ENCODE peak calls at places on chromosomes 4 and X, in six cellular contexts. Q, P, J, L, G and Z are unnamed samples.

GRCh38 chr4:78864405-78865024 is 74.7 kb downstream of the PAQR3 start:
- DNase-seq in Q (peak; percentile 58), P (no peak), J (peak; percentile 18), L (no peak), G (peak; percentile 54), Z (peak; percentile 70)

GRCh38 chrX:22349116-22349515 is 76.4 kb downstream of the CBLL2 start:
- DNase-seq in Q (no peak), P (no peak), J (no peak), L (no peak), G (no peak), Z (no peak)

GRCh38 chrX:1400731-1401471 is 9.0 kb upstream of the SLC25A6 start:
- DNase-seq in Q (no peak), P (no peak), J (no peak), L (no peak), G (no peak), Z (peak; percentile 26)

GRCh38 chr4:38751341-38752043 is 31.3 kb downstream of the TLR10 start:
- DNase-seq in Q (no peak), P (no peak), J (no peak), L (no peak), G (no peak), Z (no peak)

GRCh38 chr4:4216668-4217067 is 10.1 kb downstream of the OTOP1 start:
- DNase-seq in Q (peak; percentile 87), P (no peak), J (no peak), L (peak; percentile 77), G (no peak), Z (no peak)

GRCh38 chr4:154124539-154125255 is 335.8 kb upstream of the SFRP2 start:
- DNase-seq in Q (peak; percentile 96), P (no peak), J (no peak), L (no peak), G (no peak), Z (no peak)

GRCh38 chr4:6008092-6008551 is 10.1 kb downstream of the C4orf50 start:
- DNase-seq in Q (peak; percentile 3), P (no peak), J (peak; percentile 31), L (no peak), G (no peak), Z (peak; percentile 80)

GRCh38 chr4:73450398-73451004 is 14.5 kb downstream of the AFP start:
- DNase-seq in Q (peak; percentile 52), P (no peak), J (no peak), L (no peak), G (no peak), Z (peak; percentile 25)

GRCh38 chrX:118655561-118656246 is 71.7 kb upstream of the IL13RA1 start:
- DNase-seq in Q (peak; percentile 58), P (no peak), J (no peak), L (no peak), G (no peak), Z (no peak)

GRCh38 chr4:127856485-127857447 is 23.9 kb upstream of the PLK4 start:
- DNase-seq in Q (peak; percentile 94), P (no peak), J (no peak), L (no peak), G (no peak), Z (no peak)

GRCh38 chr4:162969194-162969593 is 197.5 kb downstream of the NAF1 start:
- DNase-seq in Q (no peak), P (no peak), J (no peak), L (no peak), G (no peak), Z (no peak)

GRCh38 chr4:139443661-139444060 is 10.3 kb upstream of the RAB33B start:
- DNase-seq in Q (no peak), P (no peak), J (no peak), L (no peak), G (no peak), Z (no peak)

GRCh38 chrX:80021611-80022010 is 7.1 kb downstream of the TBX22 start:
- DNase-seq in Q (no peak), P (no peak), J (no peak), L (no peak), G (no peak), Z (peak; percentile 33)

GRCh38 chrX:41670108-41670507 is 18.7 kb upstream of the GPR34 start:
- DNase-seq in Q (no peak), P (no peak), J (no peak), L (no peak), G (no peak), Z (no peak)

GRCh38 chrX:149819371-149819770 is 37.6 kb downstream of the MAGEA9 start:
- DNase-seq in Q (peak; percentile 89), P (no peak), J (no peak), L (no peak), G (no peak), Z (no peak)

GRCh38 chrX:150227321-150227860 is 135.7 kb upstream of the MAMLD1 start:
- DNase-seq in Q (no peak), P (no peak), J (no peak), L (peak; percentile 10), G (no peak), Z (no peak)

GRCh38 chr4:138961687-138962086 is 53.9 kb upstream of the NOCT start:
- DNase-seq in Q (no peak), P (no peak), J (no peak), L (no peak), G (no peak), Z (no peak)

GRCh38 chr4:94412019-94413017 is 39.4 kb upstream of the PDLIM5 start:
- DNase-seq in Q (peak; percentile 64), P (no peak), J (no peak), L (no peak), G (peak; percentile 30), Z (no peak)

GRCh38 chr4:66571145-66571544 is 900.9 kb upstream of the EPHA5 start:
- DNase-seq in Q (no peak), P (no peak), J (no peak), L (no peak), G (no peak), Z (no peak)

GRCh38 chr4:148355442-148356123 is 86.6 kb downstream of the NR3C2 start:
- DNase-seq in Q (no peak), P (no peak), J (no peak), L (no peak), G (no peak), Z (no peak)

GRCh38 chr4:116066711-116067245 is 953.4 kb upstream of the NDST4 start:
- DNase-seq in Q (peak; percentile 74), P (no peak), J (no peak), L (no peak), G (no peak), Z (no peak)

GRCh38 chr4:108360857-108361820 is 192.4 kb upstream of the LEF1 start:
- DNase-seq in Q (peak; percentile 52), P (no peak), J (no peak), L (peak; percentile 80), G (peak; percentile 5), Z (peak; percentile 43)

DNA sequence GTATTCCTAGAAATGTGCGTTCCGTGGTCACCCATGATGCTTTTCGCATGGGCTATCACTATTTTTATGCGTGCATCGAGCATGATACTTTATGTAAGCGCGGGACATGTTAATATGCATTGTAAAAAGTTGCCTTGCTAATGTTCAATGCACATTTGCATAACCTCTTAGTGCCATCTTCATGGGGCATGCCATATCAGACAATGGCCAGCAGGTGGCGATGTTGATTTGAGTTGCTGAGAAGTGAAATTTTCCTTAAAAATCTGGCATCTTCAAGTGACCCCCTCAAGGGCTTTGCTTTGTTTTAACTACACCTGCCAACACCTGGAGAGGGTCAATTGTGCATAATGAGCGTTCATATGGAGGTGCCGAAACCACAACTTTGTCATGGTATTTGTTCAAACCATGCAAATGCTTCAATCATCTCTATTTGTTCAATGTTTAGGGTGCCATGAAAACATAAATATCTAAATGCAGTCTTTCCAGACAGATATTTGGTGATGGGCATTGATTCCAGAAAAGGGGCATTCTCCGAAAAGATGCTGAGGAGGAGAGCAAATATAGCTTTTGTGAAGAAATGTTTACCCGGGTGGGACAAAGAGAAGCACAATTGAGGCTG is 833.9 kb upstream of the PRKX start:
- DNase-seq in Q (peak; percentile 23), P (peak; percentile 70), J (peak; percentile 4), L (no peak), G (peak; percentile 3), Z (peak; percentile 68)
- TF ChIP-seq CTCF in Q (peak; percentile 96), P (peak; percentile 98), J (peak; percentile 59), L (peak; percentile 82), G (peak; percentile 44), Z (peak; percentile 98)

GRCh38 chr4:151408630-151409469 is at the start of gene FHIP1A:
- DNase-seq in Q (peak; percentile 95), P (peak; percentile 48), J (peak; percentile 46), L (no peak), G (peak; percentile 41), Z (peak; percentile 95)
- TF ChIP-seq CTCF in Q (no peak), P (peak; percentile 35), J (no peak), L (peak; percentile 15), G (no peak), Z (no peak)

GRCh38 chrX:40539214-40540142 is 41.3 kb upstream of the ATP6AP2 start:
- DNase-seq in Q (peak; percentile 32), P (peak; percentile 3), J (no peak), L (no peak), G (peak; percentile 18), Z (peak; percentile 44)
- TF ChIP-seq CTCF in Q (no peak), P (peak; percentile 24), J (no peak), L (no peak), G (no peak), Z (peak; percentile 49)

GRCh38 chr4:19850909-19851308 is 400.8 kb upstream of the SLIT2 start:
- DNase-seq in Q (peak; percentile 27), P (no peak), J (no peak), L (no peak), G (no peak), Z (no peak)
- TF ChIP-seq CTCF in Q (no peak), P (no peak), J (no peak), L (no peak), G (no peak), Z (no peak)

DNA sequence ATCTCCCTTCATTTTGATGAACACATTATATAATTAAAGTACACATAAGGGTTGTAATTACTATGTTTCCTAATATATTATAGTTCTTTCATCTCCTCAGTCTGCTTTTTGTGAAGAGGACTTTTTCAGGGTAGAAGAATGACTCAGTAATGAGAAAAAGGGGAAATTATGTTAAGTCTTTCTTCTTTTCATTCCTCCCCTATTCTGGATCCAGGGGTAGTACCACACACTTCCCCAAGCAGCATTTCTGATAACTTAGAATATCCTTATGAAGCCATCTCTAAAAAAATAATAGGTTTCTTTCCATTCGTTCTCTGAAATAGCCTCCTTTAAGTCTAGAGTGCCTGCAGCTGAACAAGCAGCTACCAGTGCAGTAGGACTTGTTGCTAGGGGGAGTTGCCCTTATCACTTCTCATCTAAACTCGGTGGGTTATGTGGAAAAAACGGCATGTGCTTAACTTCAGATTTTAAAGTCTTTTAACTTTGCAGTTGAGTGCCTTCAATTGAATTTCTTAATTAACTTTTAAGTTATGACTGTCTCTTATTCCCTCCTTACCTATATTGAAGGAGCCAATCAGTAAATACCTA is 184.8 kb downstream of the ARHGAP24 start:
- DNase-seq in Q (no peak), P (no peak), J (no peak), L (no peak), G (no peak), Z (no peak)
- TF ChIP-seq CTCF in Q (no peak), P (no peak), J (no peak), L (no peak), G (no peak), Z (no peak)